ENCODE peak calls at places on chromosome 10, in ten cellular contexts. Q, X, Z, J, U, L, S, R, K and I are unnamed samples.

GRCh38 chr10:99234067-99234738 is 1.4 kb downstream of the HPSE2 start:
- DNase-seq in L (no peak), U (peak; percentile 52), Z (peak; percentile 12), K (peak; percentile 26), J (peak; percentile 37), Q (no peak), R (peak; percentile 53), S (peak; percentile 31), X (peak; percentile 88), I (peak; percentile 22)

GRCh38 chr10:31322647-31323046 is 3.6 kb downstream of the ZEB1 start:
- DNase-seq in Q (no peak), U (peak; percentile 20), X (no peak), Z (no peak), R (peak; percentile 32), L (no peak), K (peak; percentile 25), S (peak; percentile 25), J (no peak), I (no peak)

GRCh38 chr10:5589963-5590511 is 65.3 kb downstream of the CALML3 start:
- DNase-seq in J (no peak), L (no peak), X (peak; percentile 29), Z (peak; percentile 31), S (peak; percentile 76), R (peak; percentile 50), Q (no peak), U (peak; percentile 39), K (peak; percentile 65), I (peak; percentile 77)

GRCh38 chr10:43221419-43222293 is 45.2 kb downstream of the RASGEF1A start:
- DNase-seq in Z (peak; percentile 53), U (no peak), R (no peak), S (no peak), Q (no peak), K (no peak), L (no peak), X (peak; percentile 59), J (no peak), I (no peak)

GRCh38 chr10:3971713-3972112 is 186.7 kb upstream of the KLF6 start:
- DNase-seq in L (no peak), Z (no peak), S (no peak), U (no peak), R (no peak), Q (no peak), X (no peak), J (no peak), K (no peak), I (no peak)

GRCh38 chr10:69375307-69376151 is 41.2 kb downstream of the TACR2 start:
- DNase-seq in R (no peak), L (no peak), Q (no peak), J (peak; percentile 21), X (no peak), Z (no peak), U (peak; percentile 62), K (no peak), S (no peak), I (no peak)

GRCh38 chr10:654647-654996 is 34.8 kb downstream of the DIP2C start:
- DNase-seq in X (no peak), Q (no peak), S (no peak), L (no peak), U (no peak), J (no peak), Z (no peak), R (no peak), K (no peak), I (no peak)

GRCh38 chr10:26540601-26541000 is 102.5 kb downstream of the APBB1IP start:
- DNase-seq in L (no peak), S (no peak), J (peak; percentile 26), X (no peak), K (no peak), U (peak; percentile 6), R (no peak), Z (no peak), Q (no peak), I (no peak)

GRCh38 chr10:22624289-22624738 is 90.1 kb downstream of the PIP4K2A start:
- DNase-seq in R (peak; percentile 84), Z (no peak), L (peak; percentile 46), K (peak; percentile 73), X (no peak), Q (peak; percentile 58), S (peak; percentile 82), U (peak; percentile 84), J (peak; percentile 85), I (peak; percentile 78)

GRCh38 chr10:14084875-14085274 is 245.8 kb downstream of the FRMD4A start:
- DNase-seq in L (no peak), Q (peak; percentile 71), Z (no peak), R (no peak), S (peak; percentile 52), X (no peak), J (no peak), K (no peak), U (no peak), I (peak; percentile 57)

GRCh38 chr10:60807499-60807898 is 29.2 kb downstream of the CDK1 start:
- DNase-seq in J (no peak), Z (no peak), L (no peak), S (no peak), Q (no peak), K (no peak), U (no peak), X (no peak), R (no peak), I (no peak)

GRCh38 chr10:28684986-28685580 is 7.8 kb downstream of the BAMBI start:
- DNase-seq in K (no peak), Q (no peak), L (no peak), S (no peak), R (no peak), U (no peak), X (no peak), J (peak; percentile 44), Z (no peak), I (no peak)

GRCh38 chr10:115525141-115525540 is 432.0 kb downstream of the ATRNL1 start:
- DNase-seq in R (no peak), J (peak; percentile 0), Q (no peak), Z (no peak), S (no peak), L (no peak), X (no peak), K (no peak), U (no peak), I (no peak)

GRCh38 chr10:17062009-17062408 is 67.6 kb downstream of the CUBN start:
- DNase-seq in U (peak; percentile 78), X (no peak), R (peak; percentile 75), L (no peak), S (peak; percentile 90), Q (peak; percentile 65), J (peak; percentile 78), Z (no peak), K (peak; percentile 82), I (peak; percentile 93)

GRCh38 chr10:4221315-4221714 is 436.3 kb upstream of the KLF6 start:
- DNase-seq in L (no peak), J (no peak), Z (no peak), X (no peak), K (no peak), Q (no peak), S (no peak), R (no peak), U (no peak), I (no peak)

GRCh38 chr10:50416181-50416824 is 165.0 kb upstream of the ASAH2 start:
- DNase-seq in Q (no peak), X (no peak), J (peak; percentile 33), U (peak; percentile 47), L (no peak), S (peak; percentile 24), K (peak; percentile 30), Z (no peak), R (peak; percentile 31), I (no peak)
- TF ChIP-seq CTCF in Q (no peak), X (no peak), J (no peak), U (peak; percentile 17), L (peak; percentile 16), S (peak; percentile 21), K (no peak), Z (no peak), R (peak; percentile 35), I (no peak)

GRCh38 chr10:129023057-129023456 is 444.0 kb upstream of the MGMT start:
- DNase-seq in Z (no peak), X (no peak), L (no peak), R (no peak), K (no peak), Q (no peak), U (peak; percentile 28), S (peak; percentile 15), J (no peak), I (no peak)

GRCh38 chr10:129025774-129026173 is 441.3 kb upstream of the MGMT start:
- DNase-seq in L (no peak), S (no peak), R (no peak), Q (no peak), K (no peak), U (no peak), J (no peak), X (no peak), Z (no peak), I (no peak)

GRCh38 chr10:129020621-129021020 is 446.4 kb upstream of the MGMT start:
- DNase-seq in X (no peak), U (peak; percentile 32), Z (no peak), R (no peak), J (no peak), K (no peak), Q (no peak), L (no peak), S (no peak), I (no peak)

GRCh38 chr10:129021597-129022304 is 445.3 kb upstream of the MGMT start:
- DNase-seq in Q (no peak), X (no peak), S (no peak), L (no peak), J (no peak), R (no peak), U (peak; percentile 28), K (no peak), Z (no peak), I (no peak)
- H3K4me3 ChIP-seq in Q (no peak overlapping the region), X (no peak overlapping the region), S (no peak overlapping the region), L (no peak overlapping the region), J (no peak overlapping the region), R (no peak overlapping the region), U (no peak overlapping the region), K (no peak overlapping the region), Z (no peak overlapping the region), I (no peak overlapping the region)

DNA sequence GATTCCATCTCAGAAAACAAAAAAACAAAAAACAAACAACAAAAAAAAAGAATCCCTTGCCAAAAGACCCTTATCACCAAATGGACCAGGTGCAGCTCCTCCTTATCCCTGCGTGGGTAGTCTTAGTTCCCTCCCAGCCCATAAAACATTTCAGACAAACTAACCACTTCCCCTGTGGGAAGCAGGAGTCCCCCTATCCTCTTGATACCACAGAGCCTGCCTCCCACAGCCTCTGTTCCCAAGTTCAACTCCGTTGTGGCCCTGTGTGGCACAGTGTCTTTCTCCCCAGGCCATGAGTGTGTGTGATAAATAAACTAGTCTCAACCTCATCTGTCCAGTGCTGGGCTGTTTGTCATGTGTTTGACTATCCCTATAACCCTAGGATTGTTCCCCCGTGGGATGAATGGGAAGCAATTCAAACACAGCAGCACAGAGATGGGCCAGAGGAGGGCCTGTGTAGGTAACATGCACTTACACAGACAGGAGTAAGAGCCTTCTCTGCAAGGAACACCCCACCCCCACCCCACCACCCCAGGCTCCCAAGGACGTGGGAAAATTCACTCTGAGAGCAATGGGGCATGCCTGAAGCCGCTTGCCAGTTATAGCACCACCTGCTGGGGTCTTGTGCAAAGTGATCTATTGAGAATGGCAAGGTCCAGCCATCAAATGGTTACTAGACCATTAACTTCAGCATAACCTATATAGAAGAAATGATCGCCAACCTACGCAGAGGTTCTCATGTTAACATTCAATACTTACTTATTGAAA is 147.1 kb upstream of the GHITM start:
- DNase-seq in Z (peak; percentile 74), J (peak; percentile 73), X (no peak), Q (no peak), U (peak; percentile 13), R (no peak), L (no peak), K (peak; percentile 30), S (no peak), I (no peak)
- TF ChIP-seq CTCF in Z (peak; percentile 77), J (peak; percentile 77), X (peak; percentile 31), Q (peak; percentile 44), U (peak; percentile 25), R (no peak), L (peak; percentile 21), K (peak; percentile 46), S (peak; percentile 27), I (peak; percentile 11)

GRCh38 chr10:91219371-91220193 is 881 bp upstream of the PCGF5 start:
- DNase-seq in J (no peak), X (no peak), Z (no peak), U (no peak), K (no peak), L (no peak), Q (no peak), R (no peak), S (peak; percentile 29), I (no peak)
- H3K4me3 ChIP-seq in J (peak overlapping the region; percentile 79), X (peak overlapping the region; percentile 87), Z (peak overlapping the region; percentile 58), U (no peak overlapping the region), K (no peak overlapping the region), L (no peak overlapping the region), Q (peak overlapping the region; percentile 48), R (peak overlapping the region; percentile 57), S (peak overlapping the region; percentile 44), I (peak overlapping the region; percentile 49)